ENCODE peak calls at places on chromosomes 6 and 20, in four cellular contexts. One of them, this sample, is unnamed. For H3K27me3, the result is how much of the 10 kb centered on the place peaks cover.

GRCh38 chr6:168286116-168286515 is 33.5 kb downstream of the DACT2 start:
- DNase-seq in cardiac muscle cell: no peak
- DNase-seq in BE2C: no peak
- DNase-seq in left lung: no peak
- DNase-seq in this sample: no peak

GRCh38 chr20:14220986-14221385 is 116.4 kb downstream of the FLRT3 start:
- DNase-seq in cardiac muscle cell: no peak
- DNase-seq in BE2C: no peak
- DNase-seq in left lung: no peak
- DNase-seq in this sample: no peak

GRCh38 chr6:112665815-112666214 is 318.7 kb downstream of the RFPL4B start:
- DNase-seq in cardiac muscle cell: peak
- DNase-seq in BE2C: no peak
- DNase-seq in left lung: no peak
- DNase-seq in this sample: no peak

GRCh38 chr6:110341671-110342304 is 16.4 kb downstream of the METTL24 start:
- DNase-seq in cardiac muscle cell: peak
- DNase-seq in BE2C: peak
- DNase-seq in left lung: no peak
- DNase-seq in this sample: peak

GRCh38 chr20:57753332-57754164 is 43.7 kb upstream of the PMEPA1 start:
- DNase-seq in cardiac muscle cell: no peak
- DNase-seq in BE2C: no peak
- DNase-seq in left lung: no peak
- DNase-seq in this sample: no peak

GRCh38 chr6:1906625-1907024 is 296.9 kb downstream of the FOXC1 start:
- DNase-seq in cardiac muscle cell: no peak
- DNase-seq in BE2C: no peak
- DNase-seq in left lung: no peak
- DNase-seq in this sample: no peak

GRCh38 chr6:42269553-42269952 is 51.9 kb upstream of the MRPS10 start:
- DNase-seq in cardiac muscle cell: no peak
- DNase-seq in BE2C: no peak
- DNase-seq in left lung: no peak
- DNase-seq in this sample: no peak

GRCh38 chr6:40894962-40895799 is 143.8 kb downstream of the UNC5CL start:
- DNase-seq in cardiac muscle cell: peak
- DNase-seq in BE2C: peak
- DNase-seq in left lung: peak
- DNase-seq in this sample: peak

GRCh38 chr6:34465551-34466241 is at the start of gene PACSIN1:
- DNase-seq in cardiac muscle cell: peak
- DNase-seq in BE2C: peak
- DNase-seq in left lung: no peak
- DNase-seq in this sample: peak

GRCh38 chr6:53829698-53830221 is 35.0 kb downstream of the LRRC1 start:
- DNase-seq in cardiac muscle cell: no peak
- DNase-seq in BE2C: no peak
- DNase-seq in left lung: no peak
- DNase-seq in this sample: no peak

GRCh38 chr20:61967300-61967699 is 98.4 kb downstream of the TAF4 start:
- DNase-seq in cardiac muscle cell: no peak
- DNase-seq in BE2C: no peak
- DNase-seq in left lung: no peak
- DNase-seq in this sample: no peak

GRCh38 chr6:139080255-139080920 is 51.8 kb downstream of the ABRACL start:
- DNase-seq in cardiac muscle cell: no peak
- DNase-seq in BE2C: no peak
- DNase-seq in left lung: no peak
- DNase-seq in this sample: no peak

GRCh38 chr6:125931733-125932450 is 24.7 kb upstream of the HINT3 start:
- DNase-seq in cardiac muscle cell: no peak
- DNase-seq in BE2C: no peak
- DNase-seq in left lung: no peak
- DNase-seq in this sample: no peak

GRCh38 chr6:144377586-144377985 is 92.5 kb downstream of the UTRN start:
- DNase-seq in cardiac muscle cell: peak
- DNase-seq in BE2C: no peak
- DNase-seq in left lung: no peak
- DNase-seq in this sample: no peak

GRCh38 chr6:2971420-2972218 is at the start of gene SERPINB6:
- DNase-seq in cardiac muscle cell: peak
- DNase-seq in BE2C: peak
- DNase-seq in left lung: peak
- DNase-seq in this sample: peak

GRCh38 chr6:66605971-66606370 is 898.9 kb upstream of the EYS start:
- DNase-seq in cardiac muscle cell: peak
- DNase-seq in BE2C: no peak
- DNase-seq in left lung: no peak
- DNase-seq in this sample: no peak

GRCh38 chr6:90256698-90257485 is 39.8 kb downstream of the BACH2 start:
- DNase-seq in cardiac muscle cell: peak
- DNase-seq in BE2C: no peak
- DNase-seq in left lung: no peak
- DNase-seq in this sample: no peak

GRCh38 chr6:48315051-48315719 is 204.2 kb upstream of the PTCHD4 start:
- DNase-seq in cardiac muscle cell: no peak
- DNase-seq in BE2C: no peak
- DNase-seq in left lung: no peak
- DNase-seq in this sample: no peak

GRCh38 chr6:109854541-109855308 is 123.4 kb upstream of the GPR6 start:
- DNase-seq in cardiac muscle cell: no peak
- DNase-seq in BE2C: no peak
- DNase-seq in left lung: no peak
- DNase-seq in this sample: no peak

GRCh38 chr6:146315321-146316254 is 228.0 kb upstream of the RAB32 start:
- DNase-seq in cardiac muscle cell: no peak
- DNase-seq in BE2C: no peak
- DNase-seq in left lung: no peak
- DNase-seq in this sample: no peak

GRCh38 chr20:25005220-25005619 is 12.7 kb upstream of the APMAP start:
- DNase-seq in cardiac muscle cell: peak
- DNase-seq in BE2C: no peak
- DNase-seq in left lung: no peak
- DNase-seq in this sample: no peak

GRCh38 chr6:27188206-27188884 is 59.2 kb upstream of the PRSS16 start:
- DNase-seq in cardiac muscle cell: peak
- DNase-seq in BE2C: peak
- DNase-seq in left lung: no peak
- DNase-seq in this sample: peak

GRCh38 chr6:27183082-27183832 is 64.2 kb upstream of the PRSS16 start:
- DNase-seq in cardiac muscle cell: peak
- DNase-seq in BE2C: no peak
- DNase-seq in left lung: no peak
- DNase-seq in this sample: no peak

DNA sequence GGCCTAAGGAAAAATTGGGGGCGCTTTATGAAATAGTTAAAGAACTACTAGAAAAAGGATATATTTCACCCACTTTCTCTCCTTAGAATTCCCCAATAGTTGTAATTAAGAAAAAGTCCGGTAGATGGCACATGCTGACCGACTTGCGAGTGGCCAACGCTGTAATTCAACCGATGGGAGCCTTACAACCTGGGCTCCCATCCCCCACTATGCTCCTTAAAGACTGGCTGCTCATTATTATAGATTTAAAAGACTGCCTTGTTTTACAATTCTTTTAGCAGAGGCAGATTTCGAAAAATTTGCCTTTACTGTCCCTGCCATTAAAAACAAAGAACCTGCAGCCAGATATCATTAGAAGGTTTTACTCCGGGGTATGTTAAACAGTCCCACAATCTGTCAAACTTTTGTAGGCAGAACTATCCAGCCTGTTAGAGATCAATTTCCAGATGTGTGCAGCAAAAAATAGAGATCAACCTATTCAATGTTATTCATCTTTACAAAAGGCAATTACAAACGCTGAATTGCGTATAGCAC is 58.5 kb upstream of the PRSS16 start:
- DNase-seq in cardiac muscle cell: peak
- DNase-seq in BE2C: peak
- DNase-seq in left lung: no peak
- DNase-seq in this sample: peak
- H3K4me3 ChIP-seq in cardiac muscle cell: peak
- H3K4me3 ChIP-seq in BE2C: peak
- H3K4me3 ChIP-seq in left lung: peak
- H3K4me3 ChIP-seq in this sample: peak

GRCh38 chr6:37532122-37532521 is 32.4 kb upstream of the CCDC167 start:
- DNase-seq in cardiac muscle cell: no peak
- DNase-seq in BE2C: no peak
- DNase-seq in left lung: no peak
- DNase-seq in this sample: no peak
- H3K27me3 ChIP-seq in cardiac muscle cell: half or more
- H3K27me3 ChIP-seq in BE2C: under half
- H3K27me3 ChIP-seq in left lung: half or more
- H3K27me3 ChIP-seq in this sample: under half

GRCh38 chr20:39773380-39774000 is 811.3 kb downstream of the DHX35 start:
- DNase-seq in cardiac muscle cell: no peak
- DNase-seq in BE2C: no peak
- DNase-seq in left lung: no peak
- DNase-seq in this sample: no peak
- TF ChIP-seq CTCF in cardiac muscle cell: no peak
- TF ChIP-seq CTCF in BE2C: no peak
- TF ChIP-seq CTCF in left lung: no peak
- TF ChIP-seq CTCF in this sample: no peak

GRCh38 chr6:136921936-136922679 is at the start of gene SLC35D3:
- DNase-seq in cardiac muscle cell: peak
- DNase-seq in BE2C: peak
- DNase-seq in left lung: peak
- DNase-seq in this sample: peak

GRCh38 chr6:136921521-136921935 is 573 bp upstream of the SLC35D3 start:
- DNase-seq in cardiac muscle cell: no peak
- DNase-seq in BE2C: peak
- DNase-seq in left lung: peak
- DNase-seq in this sample: peak

GRCh38 chr6:136922680-136922996 is 537 bp downstream of the SLC35D3 start:
- DNase-seq in cardiac muscle cell: no peak
- DNase-seq in BE2C: no peak
- DNase-seq in left lung: no peak
- DNase-seq in this sample: no peak

GRCh38 chr6:136920858-136921520 is 1.1 kb upstream of the SLC35D3 start:
- DNase-seq in cardiac muscle cell: peak
- DNase-seq in BE2C: peak
- DNase-seq in left lung: no peak
- DNase-seq in this sample: peak

GRCh38 chr6:136920216-136920857 is 1.8 kb upstream of the SLC35D3 start:
- DNase-seq in cardiac muscle cell: peak
- DNase-seq in BE2C: no peak
- DNase-seq in left lung: no peak
- DNase-seq in this sample: no peak
- H3K4me3 ChIP-seq in cardiac muscle cell: peak
- H3K4me3 ChIP-seq in BE2C: no peak
- H3K4me3 ChIP-seq in left lung: no peak
- H3K4me3 ChIP-seq in this sample: no peak

DNA sequence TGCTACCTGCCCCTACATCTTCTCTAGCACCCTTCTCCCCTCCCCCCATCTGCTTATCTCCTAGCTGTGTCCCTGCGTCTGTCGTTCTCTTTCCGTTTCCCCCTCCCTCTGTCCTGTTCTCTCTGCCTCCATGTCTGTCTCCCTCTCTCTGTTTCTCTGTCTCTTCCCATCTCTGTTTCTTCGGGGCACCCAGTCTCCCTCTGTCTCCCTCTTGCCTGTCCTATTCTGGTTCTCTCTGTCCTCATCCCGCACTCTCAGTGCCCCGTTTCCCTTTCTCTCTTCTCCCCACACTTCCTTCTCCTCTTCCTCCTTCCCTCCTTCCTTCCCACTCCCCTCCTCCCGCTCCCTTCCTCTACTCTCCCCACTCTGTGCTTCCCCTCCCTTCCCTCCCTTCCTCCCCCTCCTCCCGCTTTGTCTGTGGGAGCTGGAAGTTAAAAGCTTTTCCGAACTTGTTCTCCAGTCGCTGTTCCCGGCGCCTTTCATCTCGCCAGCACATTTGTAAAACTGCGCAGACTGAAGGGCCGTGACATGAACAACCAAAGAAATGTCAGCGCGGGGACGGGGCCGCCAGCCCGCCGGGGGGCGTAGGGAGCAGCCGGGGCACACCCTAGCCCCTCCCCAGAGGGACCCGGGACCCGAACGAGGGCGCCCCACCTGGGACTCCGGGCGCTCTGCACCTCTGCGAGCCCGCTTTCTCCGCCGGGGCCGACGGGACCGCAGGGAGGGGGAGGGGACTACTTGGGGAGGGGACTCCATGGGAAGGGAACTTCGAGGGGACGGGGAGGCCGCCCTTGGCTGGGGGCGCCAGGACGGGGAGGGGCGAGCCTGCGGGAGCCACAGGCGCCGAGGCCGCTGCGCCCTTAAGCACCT is 4.0 kb upstream of the CDH22 start:
- DNase-seq in cardiac muscle cell: peak
- DNase-seq in BE2C: peak
- DNase-seq in left lung: peak
- DNase-seq in this sample: peak
- H3K27me3 ChIP-seq in cardiac muscle cell: half or more
- H3K27me3 ChIP-seq in BE2C: under half
- H3K27me3 ChIP-seq in left lung: half or more
- H3K27me3 ChIP-seq in this sample: under half

DNA sequence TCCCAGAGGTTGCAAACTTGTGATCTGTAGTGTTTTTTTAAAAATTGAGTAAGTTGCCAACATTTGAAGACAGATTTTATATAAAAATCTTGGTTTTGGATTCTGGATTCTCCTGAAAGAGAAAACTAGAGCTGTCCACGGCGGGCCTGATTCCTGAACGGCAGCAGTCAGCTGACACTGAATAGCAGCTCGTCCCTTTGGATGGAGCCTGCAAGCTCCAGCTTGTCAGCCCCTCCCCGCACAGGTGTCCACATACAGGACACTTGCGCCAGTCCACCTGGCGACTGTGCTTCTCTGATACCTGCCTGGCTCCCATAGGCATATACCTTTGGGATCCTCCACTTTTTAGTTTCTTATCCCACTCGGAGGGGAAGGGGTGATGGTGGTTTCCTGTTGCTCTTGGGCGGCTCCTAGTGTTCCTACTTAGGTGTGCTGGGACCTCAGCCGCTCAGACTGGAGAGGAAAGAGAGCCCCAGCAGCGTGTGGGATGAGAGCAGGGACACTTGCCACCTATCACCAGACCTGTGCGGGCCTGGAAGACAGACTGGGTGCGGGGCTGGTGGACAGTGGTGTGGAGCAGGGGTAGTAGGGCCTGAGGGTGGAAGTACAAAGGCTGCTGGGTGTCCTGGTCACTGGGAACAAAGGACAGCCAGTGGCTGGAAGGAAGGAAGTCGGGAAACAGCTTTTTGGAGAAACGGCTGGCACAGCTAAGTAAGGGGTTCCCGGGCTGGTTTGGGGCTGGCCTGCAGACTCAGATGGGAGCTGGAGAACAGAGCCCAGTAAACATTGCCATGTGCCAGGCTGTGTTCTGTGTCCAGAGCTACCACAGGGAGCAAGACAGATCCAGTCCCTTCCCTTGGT is 18.3 kb downstream of the GHRH start:
- DNase-seq in cardiac muscle cell: no peak
- DNase-seq in BE2C: peak
- DNase-seq in left lung: no peak
- DNase-seq in this sample: peak
- TF ChIP-seq CTCF in cardiac muscle cell: no peak
- TF ChIP-seq CTCF in BE2C: peak
- TF ChIP-seq CTCF in left lung: no peak
- TF ChIP-seq CTCF in this sample: peak